ENCODE peak calls at places on chromosome 9, in eight cellular contexts. K, T, H, N, G, A, X and U are unnamed samples.

GRCh38 chr9:35164711-35165110 is 2.9 kb downstream of the UNC13B start:
- DNase-seq in A (no peak), K (no peak), G (no peak), N (no peak), T (no peak), H (no peak), X (peak; percentile 65), U (no peak)

GRCh38 chr9:81052846-81053245 is 636.5 kb downstream of the TLE1 start:
- DNase-seq in N (no peak), T (no peak), A (no peak), K (no peak), G (no peak), X (peak; percentile 7), H (no peak), U (no peak)

GRCh38 chr9:17462869-17463464 is 115.9 kb upstream of the SH3GL2 start:
- DNase-seq in H (peak; percentile 27), G (no peak), A (no peak), T (peak; percentile 45), X (peak; percentile 77), K (peak; percentile 12), N (no peak), U (peak; percentile 5)

GRCh38 chr9:130276121-130276520 is 10.6 kb downstream of the HMCN2 start:
- DNase-seq in G (no peak), A (no peak), N (no peak), X (peak; percentile 42), H (no peak), K (no peak), T (peak; percentile 29), U (no peak)

GRCh38 chr9:129750010-129750409 is 2.8 kb downstream of the PTGES start:
- DNase-seq in A (no peak), H (no peak), X (no peak), K (no peak), N (no peak), G (no peak), T (no peak), U (peak; percentile 88)

GRCh38 chr9:36802171-36802920 is 229.7 kb downstream of the MELK start:
- DNase-seq in A (no peak), K (no peak), X (peak; percentile 47), T (peak; percentile 4), G (no peak), N (no peak), H (no peak), U (peak; percentile 17)

GRCh38 chr9:31719262-31719661 is 665.2 kb upstream of the ACO1 start:
- DNase-seq in X (no peak), T (no peak), G (no peak), A (no peak), K (no peak), H (no peak), N (no peak), U (no peak)

GRCh38 chr9:27377147-27377807 is 80.3 kb upstream of the EQTN start:
- DNase-seq in K (no peak), X (no peak), N (no peak), H (no peak), G (no peak), T (no peak), A (no peak), U (no peak)

GRCh38 chr9:15999422-16000339 is 446.8 kb downstream of the CCDC171 start:
- DNase-seq in X (peak; percentile 83), T (peak; percentile 58), G (no peak), K (no peak), N (no peak), A (no peak), H (no peak), U (peak; percentile 32)

GRCh38 chr9:21919377-21920362 is 74.5 kb downstream of the CDKN2A start:
- DNase-seq in T (peak; percentile 45), X (peak; percentile 81), G (no peak), H (no peak), K (no peak), N (peak; percentile 30), A (no peak), U (no peak)

GRCh38 chr9:93422987-93423386 is 28.5 kb upstream of the FAM120A start:
- DNase-seq in T (no peak), N (no peak), A (no peak), K (no peak), X (no peak), H (no peak), G (no peak), U (no peak)

GRCh38 chr9:81002920-81003319 is 686.4 kb downstream of the TLE1 start:
- DNase-seq in K (no peak), G (no peak), N (no peak), T (no peak), A (no peak), X (no peak), H (no peak), U (no peak)

GRCh38 chr9:120385606-120386389 is 194.2 kb downstream of the CDK5RAP2 start:
- DNase-seq in H (no peak), K (no peak), X (no peak), G (no peak), T (no peak), N (no peak), A (no peak), U (no peak)

GRCh38 chr9:127540664-127541041 is 71.4 kb upstream of the STXBP1 start:
- DNase-seq in K (no peak), T (no peak), X (no peak), G (no peak), N (no peak), H (no peak), A (no peak), U (no peak)

GRCh38 chr9:103991001-103991400 is 103.1 kb upstream of the SMC2 start:
- DNase-seq in N (no peak), H (no peak), A (no peak), K (no peak), G (no peak), X (no peak), T (no peak), U (no peak)
- H3K9me3 ChIP-seq in N (no peaks in the 10 kb centered on the region), H (no peaks in the 10 kb centered on the region), A (no peaks in the 10 kb centered on the region), K (no peaks in the 10 kb centered on the region), G (no peaks in the 10 kb centered on the region), X (no peaks in the 10 kb centered on the region), T (no peaks in the 10 kb centered on the region), U (no peaks in the 10 kb centered on the region)

GRCh38 chr9:101415578-101415977 is 16.9 kb downstream of the ZNF189 start:
- DNase-seq in X (no peak), N (no peak), T (no peak), A (no peak), H (no peak), G (no peak), K (no peak), U (no peak)

GRCh38 chr9:101417977-101418376 is 17.6 kb downstream of the ALDOB start:
- DNase-seq in H (no peak), X (no peak), T (no peak), G (no peak), N (no peak), K (no peak), A (no peak), U (no peak)

GRCh38 chr9:101418518-101419111 is 17.0 kb downstream of the ALDOB start:
- DNase-seq in N (no peak), X (no peak), K (no peak), H (no peak), A (no peak), G (no peak), T (no peak), U (no peak)

GRCh38 chr9:101419863-101420262 is 15.7 kb downstream of the ALDOB start:
- DNase-seq in G (no peak), K (no peak), N (no peak), X (no peak), H (no peak), T (no peak), A (no peak), U (no peak)

GRCh38 chr9:101417389-101417788 is 18.2 kb downstream of the ALDOB start:
- DNase-seq in A (no peak), T (no peak), H (no peak), N (no peak), K (no peak), X (no peak), G (no peak), U (no peak)
- H3K9me3 ChIP-seq in A (peaks cover 32% of the 10 kb centered on the region), T (peaks cover 2% of the 10 kb centered on the region), H (peaks cover 72% of the 10 kb centered on the region), N (peaks cover 11% of the 10 kb centered on the region), K (peaks cover 4% of the 10 kb centered on the region), X (no peaks in the 10 kb centered on the region), G (peaks cover 45% of the 10 kb centered on the region), U (no peaks in the 10 kb centered on the region)

GRCh38 chr9:101408374-101409078 is 9.9 kb downstream of the ZNF189 start:
- DNase-seq in H (no peak), A (no peak), G (no peak), T (no peak), K (no peak), N (no peak), X (no peak), U (no peak)

GRCh38 chr9:101414839-101415238 is 16.2 kb downstream of the ZNF189 start:
- DNase-seq in X (no peak), G (no peak), T (no peak), H (no peak), K (no peak), A (no peak), N (no peak), U (no peak)

GRCh38 chr9:101403886-101404285 is 5.2 kb downstream of the ZNF189 start:
- DNase-seq in K (no peak), G (no peak), T (no peak), X (no peak), A (no peak), H (no peak), N (no peak), U (no peak)

GRCh38 chr9:101409079-101409477 is 10.4 kb downstream of the ZNF189 start:
- DNase-seq in K (no peak), A (no peak), X (no peak), H (no peak), G (no peak), N (no peak), T (no peak), U (no peak)
- H3K9me3 ChIP-seq in K (peaks cover 58% of the 10 kb centered on the region), A (peaks cover 83% of the 10 kb centered on the region), X (peaks cover 13% of the 10 kb centered on the region), H (peaks cover 97% of the 10 kb centered on the region), G (peaks cover 99% of the 10 kb centered on the region), N (peaks cover 59% of the 10 kb centered on the region), T (peaks cover 18% of the 10 kb centered on the region), U (peaks cover 30% of the 10 kb centered on the region)

DNA sequence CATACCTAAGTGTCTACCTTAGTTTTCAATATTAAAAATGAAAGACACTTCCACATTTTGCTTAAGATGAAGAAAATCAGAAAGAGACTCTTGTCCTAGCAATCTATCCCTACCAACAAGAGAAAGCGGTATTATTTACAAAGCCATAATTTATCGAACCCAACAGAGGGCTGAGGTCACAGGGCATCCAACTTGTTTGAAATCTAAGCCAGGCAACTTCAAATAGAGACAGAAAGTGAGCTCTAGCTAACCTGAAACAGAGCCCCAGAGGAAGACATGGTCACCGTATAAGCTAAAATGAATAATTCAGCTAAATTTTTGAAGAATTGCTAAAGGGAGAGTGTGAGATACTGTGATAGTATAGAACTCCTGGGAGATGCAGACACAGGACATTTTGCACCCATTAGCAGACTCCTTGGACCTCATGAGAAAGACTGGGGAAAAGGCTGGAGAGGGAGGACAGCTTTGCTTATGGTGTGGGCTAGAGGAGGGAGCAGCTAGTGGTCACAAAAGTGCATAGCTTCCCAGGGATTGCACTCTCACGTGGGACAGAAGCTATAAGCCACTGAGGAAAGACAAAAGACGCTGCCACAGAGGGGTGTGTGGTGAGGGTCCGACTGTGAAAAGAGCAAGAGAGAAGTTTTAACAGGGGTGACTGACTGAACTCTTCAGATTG is 624.2 kb upstream of the GRIN3A start:
- DNase-seq in X (no peak), K (no peak), N (no peak), G (no peak), A (no peak), T (no peak), H (no peak), U (no peak)
- H3K9me3 ChIP-seq in X (no peaks in the 10 kb centered on the region), K (no peaks in the 10 kb centered on the region), N (no peaks in the 10 kb centered on the region), G (peaks cover 6% of the 10 kb centered on the region), A (no peaks in the 10 kb centered on the region), T (peaks cover 8% of the 10 kb centered on the region), H (no peaks in the 10 kb centered on the region), U (no peaks in the 10 kb centered on the region)

GRCh38 chr9:133290751-133291302 is 15.8 kb upstream of the ABO start:
- DNase-seq in H (no peak), X (no peak), T (no peak), K (no peak), A (peak; percentile 34), G (no peak), N (no peak), U (no peak)
- H3K9me3 ChIP-seq in H (no peaks in the 10 kb centered on the region), X (peaks cover 4% of the 10 kb centered on the region), T (peaks cover 10% of the 10 kb centered on the region), K (no peaks in the 10 kb centered on the region), A (no peaks in the 10 kb centered on the region), G (peaks cover 6% of the 10 kb centered on the region), N (no peaks in the 10 kb centered on the region), U (peaks cover 3% of the 10 kb centered on the region)